ENCODE peak calls at places on chromosomes 16 and 17, in nine cellular contexts. One of them, this sample, is unnamed.

GRCh38 chr17:77882481-77883212 is 75.9 kb upstream of the TNRC6C start:
- DNase-seq in HepG2: peak
- DNase-seq in NCI-H2081: no peak
- DNase-seq in small intestine: peak
- DNase-seq in H1: no peak
- DNase-seq in AG04450: no peak
- DNase-seq in neural progenitor cell: no peak
- DNase-seq in KG1: no peak
- DNase-seq in HCEC 1CT: no peak
- DNase-seq in this sample: peak

GRCh38 chr16:11342021-11342855 is 3.0 kb upstream of the RMI2 start:
- DNase-seq in KG1: no peak
- DNase-seq in neural progenitor cell: no peak
- DNase-seq in AG04450: no peak
- DNase-seq in NCI-H2081: no peak
- DNase-seq in small intestine: no peak
- DNase-seq in HCEC 1CT: no peak
- DNase-seq in HepG2: no peak
- DNase-seq in H1: no peak
- DNase-seq in this sample: no peak

GRCh38 chr17:47975189-47975814 is 4.4 kb downstream of the CDK5RAP3 start:
- DNase-seq in HCEC 1CT: no peak
- DNase-seq in neural progenitor cell: no peak
- DNase-seq in HepG2: no peak
- DNase-seq in KG1: no peak
- DNase-seq in H1: no peak
- DNase-seq in AG04450: no peak
- DNase-seq in NCI-H2081: no peak
- DNase-seq in small intestine: no peak
- DNase-seq in this sample: no peak

GRCh38 chr17:29723283-29724047 is 100.8 kb upstream of the CORO6 start:
- DNase-seq in NCI-H2081: no peak
- DNase-seq in AG04450: no peak
- DNase-seq in small intestine: peak
- DNase-seq in H1: no peak
- DNase-seq in HepG2: no peak
- DNase-seq in HCEC 1CT: no peak
- DNase-seq in KG1: no peak
- DNase-seq in neural progenitor cell: no peak
- DNase-seq in this sample: no peak

GRCh38 chr17:75908201-75908600 is 3.5 kb upstream of the MRPL38 start:
- DNase-seq in NCI-H2081: peak
- DNase-seq in neural progenitor cell: no peak
- DNase-seq in small intestine: no peak
- DNase-seq in HCEC 1CT: no peak
- DNase-seq in H1: no peak
- DNase-seq in AG04450: no peak
- DNase-seq in KG1: no peak
- DNase-seq in HepG2: no peak
- DNase-seq in this sample: no peak

GRCh38 chr16:64754279-64754678 is 367.6 kb downstream of the CDH11 start:
- DNase-seq in AG04450: no peak
- DNase-seq in neural progenitor cell: no peak
- DNase-seq in small intestine: no peak
- DNase-seq in H1: no peak
- DNase-seq in HepG2: no peak
- DNase-seq in NCI-H2081: no peak
- DNase-seq in HCEC 1CT: no peak
- DNase-seq in KG1: no peak
- DNase-seq in this sample: no peak

GRCh38 chr16:56477096-56477878 is 25.9 kb downstream of the OGFOD1 start:
- DNase-seq in neural progenitor cell: no peak
- DNase-seq in H1: no peak
- DNase-seq in small intestine: no peak
- DNase-seq in HepG2: peak
- DNase-seq in KG1: no peak
- DNase-seq in AG04450: peak
- DNase-seq in NCI-H2081: no peak
- DNase-seq in HCEC 1CT: peak
- DNase-seq in this sample: no peak

GRCh38 chr17:34275881-34276280 is 5.9 kb downstream of the CCL7 start:
- DNase-seq in KG1: no peak
- DNase-seq in HCEC 1CT: peak
- DNase-seq in small intestine: no peak
- DNase-seq in AG04450: peak
- DNase-seq in neural progenitor cell: no peak
- DNase-seq in NCI-H2081: no peak
- DNase-seq in H1: no peak
- DNase-seq in HepG2: no peak
- DNase-seq in this sample: no peak

GRCh38 chr16:24645739-24646645 is 83.5 kb upstream of the TNRC6A start:
- DNase-seq in AG04450: peak
- DNase-seq in HCEC 1CT: peak
- DNase-seq in HepG2: peak
- DNase-seq in neural progenitor cell: no peak
- DNase-seq in H1: no peak
- DNase-seq in NCI-H2081: no peak
- DNase-seq in KG1: no peak
- DNase-seq in small intestine: no peak
- DNase-seq in this sample: no peak

GRCh38 chr16:78307824-78308528 is 208.5 kb downstream of the WWOX start:
- DNase-seq in small intestine: no peak
- DNase-seq in HCEC 1CT: no peak
- DNase-seq in neural progenitor cell: no peak
- DNase-seq in KG1: no peak
- DNase-seq in H1: no peak
- DNase-seq in AG04450: no peak
- DNase-seq in NCI-H2081: no peak
- DNase-seq in HepG2: no peak
- DNase-seq in this sample: no peak

GRCh38 chr16:90008708-90009145 is 10.5 kb downstream of the DBNDD1 start:
- DNase-seq in neural progenitor cell: no peak
- DNase-seq in AG04450: no peak
- DNase-seq in HepG2: no peak
- DNase-seq in KG1: peak
- DNase-seq in H1: no peak
- DNase-seq in small intestine: peak
- DNase-seq in HCEC 1CT: no peak
- DNase-seq in NCI-H2081: no peak
- DNase-seq in this sample: no peak